ENCODE peak calls at places on chromosomes 11 and 22, in six cellular contexts. One of them, this sample, is unnamed.

GRCh38 chr11:330694-331314 is 10.1 kb upstream of the IFITM3 start:
- DNase-seq in HCT116: no peak
- DNase-seq in K562: no peak
- DNase-seq in HepG2: no peak
- DNase-seq in GM12878: no peak
- DNase-seq in SK-N-SH: no peak
- DNase-seq in this sample: no peak

GRCh38 chr11:75337195-75337654 is 14.2 kb downstream of the ARRB1 start:
- DNase-seq in HCT116: no peak
- DNase-seq in K562: no peak
- DNase-seq in HepG2: no peak
- DNase-seq in GM12878: no peak
- DNase-seq in SK-N-SH: no peak
- DNase-seq in this sample: no peak

GRCh38 chr11:67584205-67584880 is 731 bp downstream of the GSTP1 start:
- DNase-seq in HCT116: no peak
- DNase-seq in K562: peak; percentile 73
- DNase-seq in HepG2: no peak
- DNase-seq in GM12878: no peak
- DNase-seq in SK-N-SH: peak; percentile 80
- DNase-seq in this sample: peak; percentile 65

GRCh38 chr22:50739279-50739691 is 1.3 kb downstream of the ACR start:
- DNase-seq in HCT116: no peak
- DNase-seq in K562: no peak
- DNase-seq in HepG2: no peak
- DNase-seq in GM12878: no peak
- DNase-seq in SK-N-SH: no peak
- DNase-seq in this sample: no peak

GRCh38 chr22:31575190-31575589 is 78.9 kb downstream of the SFI1 start:
- DNase-seq in HCT116: no peak
- DNase-seq in K562: no peak
- DNase-seq in HepG2: no peak
- DNase-seq in GM12878: no peak
- DNase-seq in SK-N-SH: no peak
- DNase-seq in this sample: no peak

GRCh38 chr11:9250139-9250582 is 15.0 kb downstream of the DENND5A start:
- DNase-seq in HCT116: no peak
- DNase-seq in K562: peak; percentile 21
- DNase-seq in HepG2: no peak
- DNase-seq in GM12878: peak; percentile 77
- DNase-seq in SK-N-SH: no peak
- DNase-seq in this sample: no peak

GRCh38 chr11:9016916-9017642 is 13.3 kb upstream of the NRIP3 start:
- DNase-seq in HCT116: no peak
- DNase-seq in K562: no peak
- DNase-seq in HepG2: no peak
- DNase-seq in GM12878: no peak
- DNase-seq in SK-N-SH: no peak
- DNase-seq in this sample: no peak

GRCh38 chr11:75639752-75640151 is 29.1 kb downstream of the MAP6 start:
- DNase-seq in HCT116: no peak
- DNase-seq in K562: no peak
- DNase-seq in HepG2: no peak
- DNase-seq in GM12878: peak; percentile 17
- DNase-seq in SK-N-SH: peak; percentile 75
- DNase-seq in this sample: no peak

GRCh38 chr11:56750190-56750589 is 1.7 kb upstream of the OR9G4 start:
- DNase-seq in HCT116: no peak
- DNase-seq in K562: no peak
- DNase-seq in HepG2: peak; percentile 23
- DNase-seq in GM12878: no peak
- DNase-seq in SK-N-SH: no peak
- DNase-seq in this sample: peak; percentile 59

GRCh38 chr11:12377824-12378593 is 638 bp downstream of the PARVA start:
- DNase-seq in HCT116: peak; percentile 75
- DNase-seq in K562: peak; percentile 9
- DNase-seq in HepG2: peak; percentile 62
- DNase-seq in GM12878: no peak
- DNase-seq in SK-N-SH: peak; percentile 93
- DNase-seq in this sample: peak; percentile 93

GRCh38 chr11:72373163-72373562 is 61.2 kb downstream of the CLPB start:
- DNase-seq in HCT116: no peak
- DNase-seq in K562: no peak
- DNase-seq in HepG2: no peak
- DNase-seq in GM12878: no peak
- DNase-seq in SK-N-SH: no peak
- DNase-seq in this sample: no peak

GRCh38 chr22:46136539-46137217 is 13.6 kb upstream of the PPARA start:
- DNase-seq in HCT116: no peak
- DNase-seq in K562: no peak
- DNase-seq in HepG2: no peak
- DNase-seq in GM12878: no peak
- DNase-seq in SK-N-SH: peak; percentile 29
- DNase-seq in this sample: no peak

GRCh38 chr11:110966131-110966530 is 253.9 kb upstream of the ARHGAP20 start:
- DNase-seq in HCT116: no peak
- DNase-seq in K562: no peak
- DNase-seq in HepG2: no peak
- DNase-seq in GM12878: no peak
- DNase-seq in SK-N-SH: no peak
- DNase-seq in this sample: no peak

GRCh38 chr11:3939651-3940190 is 84.3 kb downstream of the STIM1 start:
- DNase-seq in HCT116: no peak
- DNase-seq in K562: no peak
- DNase-seq in HepG2: no peak
- DNase-seq in GM12878: no peak
- DNase-seq in SK-N-SH: no peak
- DNase-seq in this sample: no peak

GRCh38 chr11:27563201-27563600 is 56.6 kb upstream of the LIN7C start:
- DNase-seq in HCT116: no peak
- DNase-seq in K562: no peak
- DNase-seq in HepG2: no peak
- DNase-seq in GM12878: no peak
- DNase-seq in SK-N-SH: no peak
- DNase-seq in this sample: no peak

DNA sequence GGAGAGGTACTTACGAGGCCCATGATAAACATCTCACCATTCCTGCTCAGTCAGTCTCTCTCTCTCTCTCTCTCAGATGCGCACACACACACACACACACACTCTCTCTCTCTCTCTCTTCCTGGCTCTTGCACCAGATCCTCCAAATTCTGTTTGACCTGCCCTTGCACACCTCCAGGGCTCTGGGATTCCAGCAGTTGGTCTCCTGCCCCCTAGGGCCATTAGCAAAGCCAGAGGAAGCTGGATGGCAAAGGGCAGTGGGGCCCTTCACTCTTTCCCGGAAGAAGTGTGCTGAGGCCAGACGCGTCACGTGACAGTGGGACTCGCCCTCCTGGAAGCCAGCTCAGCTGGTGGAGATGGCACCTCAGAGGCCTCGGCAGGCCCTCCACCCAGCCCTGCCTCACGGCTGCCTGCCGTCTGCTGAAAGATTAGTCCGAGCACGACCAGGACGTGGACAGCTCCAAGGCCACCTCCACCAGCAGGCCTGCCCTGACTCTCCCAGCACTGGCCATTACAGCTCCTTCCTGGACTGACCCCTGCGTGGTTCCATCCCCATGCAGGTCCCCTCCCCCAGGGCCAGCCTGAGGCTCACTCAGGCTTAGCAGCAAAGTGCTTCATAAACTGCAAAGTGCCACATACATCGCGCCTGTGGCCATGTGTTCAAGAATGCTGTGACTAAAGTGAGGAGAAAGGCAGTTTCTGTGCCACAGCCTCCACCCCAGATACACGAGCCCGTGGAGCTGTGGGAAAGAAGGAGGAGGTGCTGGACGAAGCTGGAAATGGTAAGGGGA is 3.7 kb downstream of the PDGFB start:
- DNase-seq in HCT116: peak; percentile 64
- DNase-seq in K562: peak; percentile 38
- DNase-seq in HepG2: peak; percentile 91
- DNase-seq in GM12878: no peak
- DNase-seq in SK-N-SH: no peak
- DNase-seq in this sample: no peak
- H3K27me3 ChIP-seq in HCT116: no peaks in the 10 kb centered on the region
- H3K27me3 ChIP-seq in K562: peaks cover 4% of the 10 kb centered on the region
- H3K27me3 ChIP-seq in HepG2: no peaks in the 10 kb centered on the region
- H3K27me3 ChIP-seq in GM12878: peaks cover 13% of the 10 kb centered on the region
- H3K27me3 ChIP-seq in SK-N-SH: peaks cover 12% of the 10 kb centered on the region
- H3K27me3 ChIP-seq in this sample: peaks cover 72% of the 10 kb centered on the region

DNA sequence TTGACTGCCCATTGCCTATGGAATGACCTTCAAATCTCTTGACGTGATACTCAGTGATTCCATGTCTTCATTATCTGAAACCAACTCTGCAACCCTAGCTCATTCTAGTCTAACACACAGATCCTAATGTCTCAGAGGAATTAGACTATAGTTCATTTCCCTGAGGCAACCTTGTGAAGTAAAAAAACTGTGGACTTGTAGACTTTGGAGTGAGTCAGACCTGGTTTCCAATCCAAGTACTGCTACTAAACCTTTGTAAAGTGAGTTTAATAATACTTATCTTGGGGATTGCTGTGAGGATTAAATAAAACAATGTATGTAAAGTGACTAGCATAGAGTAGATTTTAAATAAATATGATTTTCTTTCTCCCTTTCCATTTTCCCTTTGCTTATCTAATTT is 226.1 kb downstream of the BLID start:
- DNase-seq in HCT116: no peak
- DNase-seq in K562: no peak
- DNase-seq in HepG2: no peak
- DNase-seq in GM12878: no peak
- DNase-seq in SK-N-SH: no peak
- DNase-seq in this sample: no peak
- H3K4me2 ChIP-seq in HCT116: no peak overlapping the region
- H3K4me2 ChIP-seq in K562: no peak overlapping the region
- H3K4me2 ChIP-seq in HepG2: no peak overlapping the region
- H3K4me2 ChIP-seq in GM12878: no peak overlapping the region
- H3K4me2 ChIP-seq in SK-N-SH: no peak overlapping the region
- H3K4me2 ChIP-seq in this sample: no peak overlapping the region

DNA sequence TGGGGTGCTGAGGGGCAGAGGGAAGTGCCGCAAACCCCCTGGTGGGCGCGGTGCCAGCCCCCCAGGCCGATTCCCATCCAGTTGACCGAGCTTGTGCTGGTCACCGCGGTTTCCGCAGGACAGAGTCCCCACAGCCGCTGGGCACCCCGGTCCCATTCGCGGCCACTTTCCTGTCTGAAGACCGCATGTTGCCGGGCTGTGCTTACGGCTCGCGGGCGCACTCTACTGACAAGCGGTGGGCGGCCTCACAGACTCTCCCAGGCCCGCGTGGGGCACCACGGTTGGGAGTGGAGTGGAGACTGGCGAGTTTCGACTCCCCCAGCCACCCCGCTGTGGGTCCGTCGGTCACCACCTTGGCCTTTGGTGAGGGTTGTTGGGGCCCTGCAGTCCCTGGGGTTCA is 648 bp upstream of the H19 start:
- DNase-seq in HCT116: no peak
- DNase-seq in K562: no peak
- DNase-seq in HepG2: no peak
- DNase-seq in GM12878: no peak
- DNase-seq in SK-N-SH: no peak
- DNase-seq in this sample: no peak
- TF ChIP-seq REST in HCT116: no peak
- TF ChIP-seq REST in K562: no peak
- TF ChIP-seq REST in HepG2: no peak
- TF ChIP-seq REST in GM12878: no peak
- TF ChIP-seq REST in SK-N-SH: no peak
- TF ChIP-seq REST in this sample: no peak

GRCh38 chr22:37433786-37434185 is 6.5 kb upstream of the ELFN2 start:
- DNase-seq in HCT116: no peak
- DNase-seq in K562: no peak
- DNase-seq in HepG2: no peak
- DNase-seq in GM12878: no peak
- DNase-seq in SK-N-SH: no peak
- DNase-seq in this sample: no peak

GRCh38 chr22:37431811-37432707 is 4.8 kb upstream of the ELFN2 start:
- DNase-seq in HCT116: peak; percentile 89
- DNase-seq in K562: no peak
- DNase-seq in HepG2: peak; percentile 19
- DNase-seq in GM12878: no peak
- DNase-seq in SK-N-SH: no peak
- DNase-seq in this sample: no peak

GRCh38 chr22:37431366-37431765 is 4.1 kb upstream of the ELFN2 start:
- DNase-seq in HCT116: peak; percentile 34
- DNase-seq in K562: no peak
- DNase-seq in HepG2: peak; percentile 8
- DNase-seq in GM12878: no peak
- DNase-seq in SK-N-SH: no peak
- DNase-seq in this sample: no peak

GRCh38 chr22:37432708-37433054 is 5.4 kb upstream of the ELFN2 start:
- DNase-seq in HCT116: no peak
- DNase-seq in K562: no peak
- DNase-seq in HepG2: no peak
- DNase-seq in GM12878: no peak
- DNase-seq in SK-N-SH: no peak
- DNase-seq in this sample: no peak

GRCh38 chr22:37435970-37436603 is 8.8 kb upstream of the ELFN2 start:
- DNase-seq in HCT116: no peak
- DNase-seq in K562: no peak
- DNase-seq in HepG2: no peak
- DNase-seq in GM12878: no peak
- DNase-seq in SK-N-SH: no peak
- DNase-seq in this sample: peak; percentile 19
- H3K27me3 ChIP-seq in HCT116: no peaks in the 10 kb centered on the region
- H3K27me3 ChIP-seq in K562: peaks cover 43% of the 10 kb centered on the region
- H3K27me3 ChIP-seq in HepG2: peaks cover 8% of the 10 kb centered on the region
- H3K27me3 ChIP-seq in GM12878: no peaks in the 10 kb centered on the region
- H3K27me3 ChIP-seq in SK-N-SH: no peaks in the 10 kb centered on the region
- H3K27me3 ChIP-seq in this sample: no peaks in the 10 kb centered on the region

DNA sequence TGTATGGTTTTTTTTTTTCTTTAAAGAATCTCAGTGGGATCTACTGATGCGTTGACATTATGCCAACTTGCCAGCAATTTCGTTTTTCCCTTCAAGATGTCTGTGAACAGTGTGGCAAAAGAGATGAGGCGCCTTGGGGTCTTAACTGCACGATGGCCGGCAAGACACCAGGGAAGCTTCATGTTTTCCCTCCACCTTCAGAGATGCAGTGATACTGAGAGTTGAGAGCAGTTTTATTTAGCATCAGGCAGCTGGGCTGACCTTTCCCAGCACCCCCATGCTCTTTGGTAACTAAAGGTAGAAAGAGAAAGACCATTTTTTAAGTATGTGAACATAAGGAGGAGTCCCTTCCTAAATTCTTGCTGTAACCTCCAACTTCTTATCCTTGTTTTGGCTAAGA is 11.7 kb upstream of the GRIK4 start:
- DNase-seq in HCT116: no peak
- DNase-seq in K562: no peak
- DNase-seq in HepG2: no peak
- DNase-seq in GM12878: no peak
- DNase-seq in SK-N-SH: no peak
- DNase-seq in this sample: no peak
- H3K4me2 ChIP-seq in HCT116: no peak overlapping the region
- H3K4me2 ChIP-seq in K562: no peak overlapping the region
- H3K4me2 ChIP-seq in HepG2: no peak overlapping the region
- H3K4me2 ChIP-seq in GM12878: peak overlapping the region; percentile 55
- H3K4me2 ChIP-seq in SK-N-SH: no peak overlapping the region
- H3K4me2 ChIP-seq in this sample: peak overlapping the region; percentile 70

GRCh38 chr11:62504158-62504973 is 42.2 kb downstream of the AHNAK start:
- DNase-seq in HCT116: no peak
- DNase-seq in K562: peak; percentile 38
- DNase-seq in HepG2: no peak
- DNase-seq in GM12878: no peak
- DNase-seq in SK-N-SH: no peak
- DNase-seq in this sample: peak; percentile 75
- TF ChIP-seq REST in HCT116: no peak
- TF ChIP-seq REST in K562: no peak
- TF ChIP-seq REST in HepG2: no peak
- TF ChIP-seq REST in GM12878: no peak
- TF ChIP-seq REST in SK-N-SH: no peak
- TF ChIP-seq REST in this sample: no peak

GRCh38 chr11:69696749-69697488 is 6.9 kb downstream of the FGF19 start:
- DNase-seq in HCT116: no peak
- DNase-seq in K562: no peak
- DNase-seq in HepG2: no peak
- DNase-seq in GM12878: no peak
- DNase-seq in SK-N-SH: no peak
- DNase-seq in this sample: peak; percentile 29
- H3K27me3 ChIP-seq in HCT116: no peaks in the 10 kb centered on the region
- H3K27me3 ChIP-seq in K562: peaks cover 47% of the 10 kb centered on the region
- H3K27me3 ChIP-seq in HepG2: peaks cover 2% of the 10 kb centered on the region
- H3K27me3 ChIP-seq in GM12878: peaks cover 7% of the 10 kb centered on the region
- H3K27me3 ChIP-seq in SK-N-SH: no peaks in the 10 kb centered on the region
- H3K27me3 ChIP-seq in this sample: no peaks in the 10 kb centered on the region